ENCODE peak calls at places on chromosomes 13 and 19, in five cellular contexts. E is mammary epithelial cell, A is uterus, V is tibial nerve, T is cardiac muscle cell. G is an unnamed sample. For H3K4me1, the result is how much of the 10 kb centered on the place peaks cover.

GRCh38 chr13:93320942-93321341 is 94.3 kb downstream of the GPC6 start:
- DNase-seq in E (no peak), A (no peak), V (no peak), T (no peak), G (no peak)

GRCh38 chr19:13092206-13092605 is 10.5 kb downstream of the LYL1 start:
- DNase-seq in E (no peak), A (no peak), V (no peak), T (no peak), G (no peak)

GRCh38 chr13:103436057-103436654 is 369.9 kb upstream of the SLC10A2 start:
- DNase-seq in E (no peak), A (no peak), V (no peak), T (no peak), G (no peak)

GRCh38 chr19:42091300-42092266 is 15.6 kb downstream of the ZNF574 start:
- DNase-seq in E (peak), A (peak), V (no peak), T (peak), G (no peak)

GRCh38 chr19:51441410-51442390 is 16.6 kb downstream of the SIGLEC8 start:
- DNase-seq in E (peak), A (no peak), V (no peak), T (no peak), G (no peak)

GRCh38 chr13:29587645-29588044 is 7.8 kb downstream of the SLC7A1 start:
- DNase-seq in E (peak), A (no peak), V (no peak), T (no peak), G (no peak)

GRCh38 chr19:7373862-7374261 is 25.1 kb downstream of the ARHGEF18 start:
- DNase-seq in E (no peak), A (no peak), V (no peak), T (no peak), G (no peak)

GRCh38 chr13:75250526-75251183 is 231.3 kb downstream of the TBC1D4 start:
- DNase-seq in E (peak), A (no peak), V (no peak), T (no peak), G (no peak)

GRCh38 chr19:19410553-19411550 is 5.4 kb downstream of the GATAD2A start:
- DNase-seq in E (no peak), A (no peak), V (no peak), T (no peak), G (no peak)

GRCh38 chr19:2726904-2727639 is 5.9 kb upstream of the DIRAS1 start:
- DNase-seq in E (no peak), A (no peak), V (no peak), T (peak), G (no peak)

GRCh38 chr13:77267362-77267761 is 59.5 kb downstream of the MYCBP2 start:
- DNase-seq in E (no peak), A (no peak), V (no peak), T (no peak), G (no peak)

GRCh38 chr19:7590256-7590655 is 5.4 kb upstream of the CAMSAP3 start:
- DNase-seq in E (no peak), A (no peak), V (no peak), T (no peak), G (no peak)

GRCh38 chr13:38045278-38046048 is 175.9 kb upstream of the TRPC4 start:
- DNase-seq in E (peak), A (no peak), V (no peak), T (peak), G (no peak)

GRCh38 chr13:66859078-66859477 is 371.1 kb downstream of the PCDH9 start:
- DNase-seq in E (no peak), A (no peak), V (no peak), T (no peak), G (no peak)

GRCh38 chr19:15015946-15016542 is 33.2 kb upstream of the CASP14 start:
- DNase-seq in E (peak), A (no peak), V (no peak), T (peak), G (no peak)

GRCh38 chr19:19259741-19260140 is 13.4 kb downstream of the TM6SF2 start:
- DNase-seq in E (peak), A (no peak), V (no peak), T (no peak), G (no peak)

GRCh38 chr19:14094854-14095253 is 4.3 kb upstream of the SAMD1 start:
- DNase-seq in E (no peak), A (no peak), V (no peak), T (no peak), G (no peak)

GRCh38 chr19:43489310-43489709 is 15.2 kb downstream of the PHLDB3 start:
- DNase-seq in E (no peak), A (no peak), V (no peak), T (no peak), G (no peak)

GRCh38 chr19:51407631-51408131 is 9.8 kb downstream of the SIGLEC10 start:
- DNase-seq in E (peak), A (no peak), V (no peak), T (peak), G (no peak)

GRCh38 chr13:44188257-44188656 is 185.4 kb upstream of the SERP2 start:
- DNase-seq in E (peak), A (no peak), V (no peak), T (no peak), G (no peak)

GRCh38 chr13:99981115-99982020 is at the start of gene ZIC2:
- DNase-seq in E (peak), A (no peak), V (no peak), T (peak), G (no peak)

GRCh38 chr19:17616961-17617806 is 61.7 kb downstream of the COLGALT1 start:
- DNase-seq in E (peak), A (no peak), V (no peak), T (no peak), G (no peak)

GRCh38 chr13:112014857-112015256 is 52.1 kb upstream of the SOX1 start:
- DNase-seq in E (no peak), A (no peak), V (no peak), T (no peak), G (no peak)

GRCh38 chr19:55005684-55006488 is 32.2 kb downstream of the GP6 start:
- DNase-seq in E (peak), A (no peak), V (no peak), T (peak), G (peak)

GRCh38 chr13:46492946-46493345 is 60.0 kb upstream of the LRCH1 start:
- DNase-seq in E (peak), A (no peak), V (no peak), T (peak), G (no peak)

GRCh38 chr19:41886761-41887710 is 4.1 kb downstream of the ARHGEF1 start:
- DNase-seq in E (peak), A (no peak), V (no peak), T (no peak), G (no peak)

GRCh38 chr19:49058592-49058991 is 1.0 kb upstream of the CGB7 start:
- DNase-seq in E (peak), A (no peak), V (no peak), T (peak), G (peak)

GRCh38 chr19:29785360-29785759 is 26.4 kb upstream of the CCNE1 start:
- DNase-seq in E (no peak), A (no peak), V (no peak), T (no peak), G (no peak)

GRCh38 chr19:6412111-6412999 is 12.3 kb downstream of the KHSRP start:
- DNase-seq in E (no peak), A (peak), V (no peak), T (peak), G (no peak)

GRCh38 chr13:40141859-40142555 is 486.5 kb downstream of the COG6 start:
- DNase-seq in E (no peak), A (no peak), V (no peak), T (no peak), G (no peak)

GRCh38 chr19:10543420-10544241 is at the start of gene ATG4D:
- DNase-seq in E (peak), A (peak), V (peak), T (peak), G (peak)

GRCh38 chr13:66576381-66576780 is 653.8 kb downstream of the PCDH9 start:
- DNase-seq in E (no peak), A (no peak), V (no peak), T (no peak), G (no peak)

GRCh38 chr13:83057119-83057518 is 825.2 kb downstream of the SLITRK1 start:
- DNase-seq in E (no peak), A (no peak), V (no peak), T (no peak), G (no peak)

GRCh38 chr19:4844348-4845179 is 13.1 kb upstream of the TICAM1 start:
- DNase-seq in E (no peak), A (peak), V (no peak), T (no peak), G (no peak)

GRCh38 chr13:22740264-22740663 is 440.5 kb upstream of the SGCG start:
- DNase-seq in E (no peak), A (no peak), V (no peak), T (peak), G (no peak)
- TF ChIP-seq CTCF in E (no peak), A (no peak), V (no peak), T (peak), G (no peak)

GRCh38 chr19:1467512-1468273 is 11.3 kb downstream of the C19orf25 start:
- DNase-seq in E (no peak), A (no peak), V (no peak), T (no peak), G (no peak)
- H3K4me1 ChIP-seq in E (half or more), A (under half), V (under half), T (under half), G (under half)

GRCh38 chr19:1383014-1383310 is 745 bp upstream of the NDUFS7 start:
- DNase-seq in E (no peak), A (no peak), V (no peak), T (no peak), G (no peak)
- TF ChIP-seq CTCF in E (no peak), A (no peak), V (no peak), T (no peak), G (no peak)

GRCh38 chr13:110329258-110329657 is 22.2 kb downstream of the COL4A2 start:
- DNase-seq in E (no peak), A (no peak), V (no peak), T (no peak), G (no peak)
- H3K4me1 ChIP-seq in E (under half), A (under half), V (half or more), T (under half), G (under half)

GRCh38 chr13:45473627-45474026 is 8.9 kb downstream of the COG3 start:
- DNase-seq in E (no peak), A (no peak), V (no peak), T (peak), G (no peak)
- TF ChIP-seq CTCF in E (peak), A (no peak), V (no peak), T (no peak), G (no peak)